ENCODE peak calls at places on chromosomes 7 and 10, in four cellular contexts. C, B, I and S are unnamed samples.

GRCh38 chr10:62043493-62043938 is 142.0 kb downstream of the ARID5B start:
- DNase-seq in C (no peak), B (no peak), I (no peak), S (no peak)

GRCh38 chr10:96683710-96684109 is 36.6 kb downstream of the PIK3AP1 start:
- DNase-seq in C (no peak), B (no peak), I (no peak), S (no peak)

GRCh38 chr7:82534687-82535086 is 91.1 kb upstream of the CACNA2D1 start:
- DNase-seq in C (no peak), B (no peak), I (no peak), S (peak; percentile 60)

GRCh38 chr10:110138197-110138812 is 69.1 kb upstream of the MXI1 start:
- DNase-seq in C (no peak), B (peak; percentile 45), I (no peak), S (no peak)

GRCh38 chr10:33986515-33986914 is 652.0 kb upstream of the NRP1 start:
- DNase-seq in C (no peak), B (no peak), I (no peak), S (no peak)

GRCh38 chr10:93680414-93681047 is 21.9 kb downstream of the FRA10AC1 start:
- DNase-seq in C (no peak), B (peak; percentile 20), I (no peak), S (peak; percentile 20)

GRCh38 chr7:16978358-16979244 is 96.8 kb upstream of the AGR3 start:
- DNase-seq in C (no peak), B (no peak), I (no peak), S (peak; percentile 46)

GRCh38 chr10:31358688-31359330 is 39.8 kb downstream of the ZEB1 start:
- DNase-seq in C (no peak), B (no peak), I (no peak), S (no peak)

GRCh38 chr10:33860994-33861393 is 526.5 kb upstream of the NRP1 start:
- DNase-seq in C (no peak), B (no peak), I (no peak), S (no peak)

GRCh38 chr10:112565434-112566053 is 118.5 kb downstream of the VTI1A start:
- DNase-seq in C (no peak), B (peak; percentile 58), I (peak; percentile 59), S (peak; percentile 78)

GRCh38 chr7:94941844-94942632 is 34.6 kb downstream of the PPP1R9A start:
- DNase-seq in C (no peak), B (no peak), I (no peak), S (no peak)

GRCh38 chr7:84614821-84615506 is 420.4 kb upstream of the SEMA3A start:
- DNase-seq in C (no peak), B (no peak), I (no peak), S (peak; percentile 20)

GRCh38 chr10:122142652-122143237 is 128.4 kb upstream of the BTBD16 start:
- DNase-seq in C (no peak), B (peak; percentile 54), I (peak; percentile 73), S (peak; percentile 79)

GRCh38 chr10:95196053-95196452 is 2.0 kb downstream of the ACSM6 start:
- DNase-seq in C (no peak), B (peak; percentile 12), I (no peak), S (no peak)

GRCh38 chr10:87634311-87634710 is 25.4 kb upstream of the PAPSS2 start:
- DNase-seq in C (no peak), B (no peak), I (no peak), S (no peak)